ENCODE peak calls at places on chromosome 5, in four cellular contexts. T is NCI-H460; Y is activated CD4-positive, alpha-beta T cell treated with anti-CD3 and anti-CD28 coated beads, Interleukin-2, amount 50 U/mL, for 1 hour; A is skeletal muscle cell. F is an unnamed sample.

GRCh38 chr5:10400834-10401233 is 40.8 kb upstream of the ROPN1L start:
- DNase-seq in T (no peak), Y (no peak), A (peak; percentile 61), F (no peak)

GRCh38 chr5:14580037-14581034 is 1.3 kb upstream of the OTULINL start:
- DNase-seq in Y (no peak), A (no peak), T (no peak), F (peak; percentile 1)

GRCh38 chr5:89377752-89378455 is 494.9 kb upstream of the MEF2C start:
- DNase-seq in Y (no peak), A (peak; percentile 13), T (no peak), F (no peak)

GRCh38 chr5:50575745-50576144 is 90.7 kb upstream of the PARP8 start:
- DNase-seq in T (no peak), A (no peak), Y (no peak), F (no peak)

GRCh38 chr5:139668064-139668880 is 20.1 kb downstream of the CXXC5 start:
- DNase-seq in Y (no peak), T (no peak), A (no peak), F (no peak)

GRCh38 chr5:158155811-158156495 is 297.0 kb upstream of the CLINT1 start:
- DNase-seq in Y (no peak), A (peak; percentile 75), T (no peak), F (no peak)

GRCh38 chr5:154241021-154241420 is 50.5 kb downstream of the GALNT10 start:
- DNase-seq in A (no peak), Y (no peak), T (no peak), F (no peak)

GRCh38 chr5:111649516-111649915 is 107.5 kb downstream of the NREP start:
- DNase-seq in A (no peak), Y (no peak), T (no peak), F (no peak)

GRCh38 chr5:115801152-115801551 is 15.3 kb downstream of the CDO1 start:
- DNase-seq in Y (no peak), T (no peak), A (no peak), F (no peak)

GRCh38 chr5:147482426-147483196 is 27.3 kb downstream of the DPYSL3 start:
- DNase-seq in Y (no peak), A (no peak), T (no peak), F (no peak)

GRCh38 chr5:424259-425110 is 18.5 kb upstream of the EXOC3 start:
- DNase-seq in Y (no peak), T (no peak), A (no peak), F (no peak)

GRCh38 chr5:105033642-105034217 is 1471.1 kb upstream of the NUDT12 start:
- DNase-seq in Y (no peak), A (no peak), T (no peak), F (no peak)

GRCh38 chr5:112594060-112594850 is 143.4 kb upstream of the APC start:
- DNase-seq in Y (no peak), A (no peak), T (no peak), F (no peak)

GRCh38 chr5:143086851-143087637 is 316.4 kb downstream of the NR3C1 start:
- DNase-seq in Y (no peak), T (no peak), A (no peak), F (peak; percentile 28)

GRCh38 chr5:42494414-42494813 is 71.2 kb downstream of the GHR start:
- DNase-seq in T (no peak), A (peak; percentile 31), Y (no peak), F (no peak)

GRCh38 chr5:157913575-157913974 is 54.6 kb upstream of the CLINT1 start:
- DNase-seq in A (no peak), Y (no peak), T (no peak), F (no peak)

GRCh38 chr5:137146402-137146889 is 352.7 kb downstream of the SPOCK1 start:
- DNase-seq in Y (no peak), T (peak; percentile 98), A (peak; percentile 99), F (peak; percentile 83)

GRCh38 chr5:109690456-109691247 is 925 bp downstream of the MAN2A1 start:
- DNase-seq in T (peak; percentile 65), A (peak; percentile 64), Y (peak; percentile 46), F (peak; percentile 64)

GRCh38 chr5:14009575-14009974 is 65.1 kb upstream of the DNAH5 start:
- DNase-seq in Y (no peak), A (no peak), T (no peak), F (no peak)

F was measured in astrocyte of the cerebellum.